ENCODE peak calls at places on chromosomes 12 and 14, in nine cellular contexts. One of them, this sample, is unnamed.
A peak's percentile ranks its signal among the peaks of the same experiment; 100 is the strongest.

GRCh38 chr14:51006781-51007211 is 62.5 kb upstream of the PYGL start:
- DNase-seq in Calu3: no peak
- DNase-seq in astrocyte: peak; percentile 88
- DNase-seq in AG09309: peak; percentile 75
- DNase-seq in lower leg skin: no peak
- DNase-seq in activated CD8-positive, alpha-beta memory T cell treated with anti-CD3 and anti-CD28 coated beads, Interleukin-2, amount 50 U/mL, for 48 hours: no peak
- DNase-seq in fibroblast of pulmonary artery: peak; percentile 60
- DNase-seq in C1 segment of cervical spinal cord: peak; percentile 71
- DNase-seq in amniotic epithelial cell: peak; percentile 89
- DNase-seq in this sample: no peak

GRCh38 chr14:53109028-53109687 is 44.0 kb downstream of the DDHD1 start:
- DNase-seq in C1 segment of cervical spinal cord: no peak
- DNase-seq in fibroblast of pulmonary artery: no peak
- DNase-seq in amniotic epithelial cell: peak; percentile 15
- DNase-seq in AG09309: no peak
- DNase-seq in lower leg skin: no peak
- DNase-seq in activated CD8-positive, alpha-beta memory T cell treated with anti-CD3 and anti-CD28 coated beads, Interleukin-2, amount 50 U/mL, for 48 hours: no peak
- DNase-seq in astrocyte: no peak
- DNase-seq in Calu3: no peak
- DNase-seq in this sample: no peak

GRCh38 chr14:78164226-78164853 is 5.8 kb upstream of the NRXN3 start:
- DNase-seq in amniotic epithelial cell: no peak
- DNase-seq in lower leg skin: no peak
- DNase-seq in C1 segment of cervical spinal cord: no peak
- DNase-seq in Calu3: peak; percentile 64
- DNase-seq in activated CD8-positive, alpha-beta memory T cell treated with anti-CD3 and anti-CD28 coated beads, Interleukin-2, amount 50 U/mL, for 48 hours: peak; percentile 53
- DNase-seq in AG09309: no peak
- DNase-seq in fibroblast of pulmonary artery: no peak
- DNase-seq in astrocyte: no peak
- DNase-seq in this sample: no peak

GRCh38 chr14:23951590-23952143 is 1.9 kb upstream of the DHRS4 start:
- DNase-seq in C1 segment of cervical spinal cord: no peak
- DNase-seq in activated CD8-positive, alpha-beta memory T cell treated with anti-CD3 and anti-CD28 coated beads, Interleukin-2, amount 50 U/mL, for 48 hours: no peak
- DNase-seq in Calu3: no peak
- DNase-seq in lower leg skin: no peak
- DNase-seq in astrocyte: no peak
- DNase-seq in AG09309: no peak
- DNase-seq in fibroblast of pulmonary artery: no peak
- DNase-seq in amniotic epithelial cell: no peak
- DNase-seq in this sample: peak; percentile 29

GRCh38 chr14:100677925-100678765 is 48.5 kb upstream of the DLK1 start:
- DNase-seq in lower leg skin: no peak
- DNase-seq in amniotic epithelial cell: peak; percentile 91
- DNase-seq in AG09309: no peak
- DNase-seq in C1 segment of cervical spinal cord: no peak
- DNase-seq in Calu3: no peak
- DNase-seq in fibroblast of pulmonary artery: peak; percentile 68
- DNase-seq in activated CD8-positive, alpha-beta memory T cell treated with anti-CD3 and anti-CD28 coated beads, Interleukin-2, amount 50 U/mL, for 48 hours: no peak
- DNase-seq in astrocyte: peak; percentile 58
- DNase-seq in this sample: peak; percentile 92

GRCh38 chr12:26460361-26460760 is 265.0 kb downstream of the SSPN start:
- DNase-seq in activated CD8-positive, alpha-beta memory T cell treated with anti-CD3 and anti-CD28 coated beads, Interleukin-2, amount 50 U/mL, for 48 hours: no peak
- DNase-seq in amniotic epithelial cell: no peak
- DNase-seq in astrocyte: no peak
- DNase-seq in C1 segment of cervical spinal cord: no peak
- DNase-seq in lower leg skin: no peak
- DNase-seq in AG09309: no peak
- DNase-seq in fibroblast of pulmonary artery: no peak
- DNase-seq in Calu3: no peak
- DNase-seq in this sample: no peak

GRCh38 chr14:26394114-26394855 is 203.5 kb downstream of the NOVA1 start:
- DNase-seq in astrocyte: peak; percentile 32
- DNase-seq in C1 segment of cervical spinal cord: no peak
- DNase-seq in lower leg skin: no peak
- DNase-seq in fibroblast of pulmonary artery: peak; percentile 69
- DNase-seq in activated CD8-positive, alpha-beta memory T cell treated with anti-CD3 and anti-CD28 coated beads, Interleukin-2, amount 50 U/mL, for 48 hours: no peak
- DNase-seq in Calu3: no peak
- DNase-seq in amniotic epithelial cell: no peak
- DNase-seq in AG09309: no peak
- DNase-seq in this sample: no peak

GRCh38 chr14:37021406-37021805 is 151.0 kb downstream of the SLC25A21 start:
- DNase-seq in activated CD8-positive, alpha-beta memory T cell treated with anti-CD3 and anti-CD28 coated beads, Interleukin-2, amount 50 U/mL, for 48 hours: no peak
- DNase-seq in astrocyte: no peak
- DNase-seq in amniotic epithelial cell: no peak
- DNase-seq in Calu3: no peak
- DNase-seq in fibroblast of pulmonary artery: no peak
- DNase-seq in C1 segment of cervical spinal cord: no peak
- DNase-seq in AG09309: no peak
- DNase-seq in lower leg skin: no peak
- DNase-seq in this sample: no peak

GRCh38 chr12:107515446-107515958 is 170.1 kb upstream of the PWP1 start:
- DNase-seq in fibroblast of pulmonary artery: peak; percentile 85
- DNase-seq in AG09309: peak; percentile 68
- DNase-seq in lower leg skin: peak; percentile 89
- DNase-seq in astrocyte: peak; percentile 99
- DNase-seq in C1 segment of cervical spinal cord: peak; percentile 22
- DNase-seq in amniotic epithelial cell: peak; percentile 97
- DNase-seq in activated CD8-positive, alpha-beta memory T cell treated with anti-CD3 and anti-CD28 coated beads, Interleukin-2, amount 50 U/mL, for 48 hours: peak; percentile 59
- DNase-seq in Calu3: peak; percentile 10
- DNase-seq in this sample: peak; percentile 40

GRCh38 chr12:14952295-14952995 is 9.0 kb downstream of the ARHGDIB start:
- DNase-seq in C1 segment of cervical spinal cord: no peak
- DNase-seq in Calu3: peak; percentile 47
- DNase-seq in activated CD8-positive, alpha-beta memory T cell treated with anti-CD3 and anti-CD28 coated beads, Interleukin-2, amount 50 U/mL, for 48 hours: no peak
- DNase-seq in AG09309: peak; percentile 46
- DNase-seq in amniotic epithelial cell: peak; percentile 97
- DNase-seq in fibroblast of pulmonary artery: peak; percentile 98
- DNase-seq in astrocyte: peak; percentile 96
- DNase-seq in lower leg skin: no peak
- DNase-seq in this sample: no peak

GRCh38 chr14:24377660-24378059 is 9.7 kb downstream of the NFATC4 start:
- DNase-seq in fibroblast of pulmonary artery: no peak
- DNase-seq in AG09309: no peak
- DNase-seq in C1 segment of cervical spinal cord: no peak
- DNase-seq in amniotic epithelial cell: no peak
- DNase-seq in Calu3: no peak
- DNase-seq in lower leg skin: no peak
- DNase-seq in astrocyte: no peak
- DNase-seq in activated CD8-positive, alpha-beta memory T cell treated with anti-CD3 and anti-CD28 coated beads, Interleukin-2, amount 50 U/mL, for 48 hours: no peak
- DNase-seq in this sample: no peak

GRCh38 chr14:76808990-76809389 is 3.7 kb downstream of the ANGEL1 start:
- DNase-seq in astrocyte: no peak
- DNase-seq in lower leg skin: no peak
- DNase-seq in activated CD8-positive, alpha-beta memory T cell treated with anti-CD3 and anti-CD28 coated beads, Interleukin-2, amount 50 U/mL, for 48 hours: no peak
- DNase-seq in amniotic epithelial cell: no peak
- DNase-seq in fibroblast of pulmonary artery: no peak
- DNase-seq in Calu3: no peak
- DNase-seq in AG09309: no peak
- DNase-seq in C1 segment of cervical spinal cord: no peak
- DNase-seq in this sample: no peak

GRCh38 chr14:22747769-22748168 is 18.7 kb upstream of the OXA1L start:
- DNase-seq in lower leg skin: no peak
- DNase-seq in C1 segment of cervical spinal cord: no peak
- DNase-seq in astrocyte: no peak
- DNase-seq in AG09309: no peak
- DNase-seq in Calu3: no peak
- DNase-seq in activated CD8-positive, alpha-beta memory T cell treated with anti-CD3 and anti-CD28 coated beads, Interleukin-2, amount 50 U/mL, for 48 hours: no peak
- DNase-seq in amniotic epithelial cell: no peak
- DNase-seq in fibroblast of pulmonary artery: no peak
- DNase-seq in this sample: no peak

GRCh38 chr14:105067140-105067968 is 2.1 kb upstream of the GPR132 start:
- DNase-seq in C1 segment of cervical spinal cord: no peak
- DNase-seq in Calu3: no peak
- DNase-seq in fibroblast of pulmonary artery: peak; percentile 18
- DNase-seq in activated CD8-positive, alpha-beta memory T cell treated with anti-CD3 and anti-CD28 coated beads, Interleukin-2, amount 50 U/mL, for 48 hours: peak; percentile 82
- DNase-seq in amniotic epithelial cell: peak; percentile 37
- DNase-seq in lower leg skin: no peak
- DNase-seq in astrocyte: peak; percentile 27
- DNase-seq in AG09309: no peak
- DNase-seq in this sample: no peak

GRCh38 chr14:64038857-64039542 is 186.2 kb downstream of the SYNE2 start:
- DNase-seq in Calu3: no peak
- DNase-seq in AG09309: peak; percentile 7
- DNase-seq in lower leg skin: no peak
- DNase-seq in activated CD8-positive, alpha-beta memory T cell treated with anti-CD3 and anti-CD28 coated beads, Interleukin-2, amount 50 U/mL, for 48 hours: no peak
- DNase-seq in C1 segment of cervical spinal cord: no peak
- DNase-seq in astrocyte: no peak
- DNase-seq in fibroblast of pulmonary artery: peak; percentile 16
- DNase-seq in amniotic epithelial cell: no peak
- DNase-seq in this sample: no peak

GRCh38 chr12:9651265-9651729 is 18.2 kb upstream of the CLEC2D start:
- DNase-seq in fibroblast of pulmonary artery: peak; percentile 66
- DNase-seq in lower leg skin: no peak
- DNase-seq in astrocyte: peak; percentile 82
- DNase-seq in C1 segment of cervical spinal cord: no peak
- DNase-seq in activated CD8-positive, alpha-beta memory T cell treated with anti-CD3 and anti-CD28 coated beads, Interleukin-2, amount 50 U/mL, for 48 hours: peak; percentile 76
- DNase-seq in AG09309: peak; percentile 62
- DNase-seq in amniotic epithelial cell: peak; percentile 72
- DNase-seq in Calu3: no peak
- DNase-seq in this sample: no peak

GRCh38 chr14:67541448-67542387 is 8.6 kb downstream of the PLEKHH1 start:
- DNase-seq in lower leg skin: peak; percentile 39
- DNase-seq in C1 segment of cervical spinal cord: no peak
- DNase-seq in fibroblast of pulmonary artery: no peak
- DNase-seq in AG09309: no peak
- DNase-seq in amniotic epithelial cell: no peak
- DNase-seq in activated CD8-positive, alpha-beta memory T cell treated with anti-CD3 and anti-CD28 coated beads, Interleukin-2, amount 50 U/mL, for 48 hours: no peak
- DNase-seq in Calu3: peak; percentile 31
- DNase-seq in astrocyte: no peak
- DNase-seq in this sample: no peak

GRCh38 chr12:120041386-120042231 is 52.6 kb downstream of the BICDL1 start:
- DNase-seq in amniotic epithelial cell: peak; percentile 54
- DNase-seq in C1 segment of cervical spinal cord: no peak
- DNase-seq in Calu3: no peak
- DNase-seq in lower leg skin: no peak
- DNase-seq in fibroblast of pulmonary artery: no peak
- DNase-seq in AG09309: no peak
- DNase-seq in activated CD8-positive, alpha-beta memory T cell treated with anti-CD3 and anti-CD28 coated beads, Interleukin-2, amount 50 U/mL, for 48 hours: no peak
- DNase-seq in astrocyte: no peak
- DNase-seq in this sample: no peak

GRCh38 chr14:89813485-89814080 is 140.9 kb downstream of the EFCAB11 start:
- DNase-seq in activated CD8-positive, alpha-beta memory T cell treated with anti-CD3 and anti-CD28 coated beads, Interleukin-2, amount 50 U/mL, for 48 hours: no peak
- DNase-seq in Calu3: no peak
- DNase-seq in lower leg skin: no peak
- DNase-seq in C1 segment of cervical spinal cord: no peak
- DNase-seq in amniotic epithelial cell: peak; percentile 82
- DNase-seq in fibroblast of pulmonary artery: peak; percentile 78
- DNase-seq in astrocyte: peak; percentile 98
- DNase-seq in AG09309: peak; percentile 83
- DNase-seq in this sample: no peak